ENCODE peak calls at places on chromosomes 16 and 17, in eight cellular contexts. One of them, this sample, is unnamed.

GRCh38 chr17:65901394-65901793 is 290.5 kb downstream of the CEP112 start:
- DNase-seq in ascending aorta: no peak
- DNase-seq in cardiac septum: no peak
- DNase-seq in GM12892: no peak
- DNase-seq in A172: no peak
- DNase-seq in dermis microvascular lymphatic vessel endothelial cell: no peak
- DNase-seq in 8988T: no peak
- DNase-seq in hypothalamus: no peak
- DNase-seq in this sample: no peak

GRCh38 chr17:42527932-42528331 is 8.1 kb upstream of the NAGLU start:
- DNase-seq in ascending aorta: no peak
- DNase-seq in cardiac septum: no peak
- DNase-seq in GM12892: no peak
- DNase-seq in A172: no peak
- DNase-seq in dermis microvascular lymphatic vessel endothelial cell: no peak
- DNase-seq in 8988T: no peak
- DNase-seq in hypothalamus: no peak
- DNase-seq in this sample: no peak

GRCh38 chr17:77875051-77875780 is 83.3 kb upstream of the TNRC6C start:
- DNase-seq in ascending aorta: no peak
- DNase-seq in cardiac septum: no peak
- DNase-seq in GM12892: no peak
- DNase-seq in A172: peak; percentile 87
- DNase-seq in dermis microvascular lymphatic vessel endothelial cell: no peak
- DNase-seq in 8988T: no peak
- DNase-seq in hypothalamus: no peak
- DNase-seq in this sample: no peak

GRCh38 chr17:41785876-41786226 is 660 bp downstream of the JUP start:
- DNase-seq in ascending aorta: no peak
- DNase-seq in cardiac septum: no peak
- DNase-seq in GM12892: no peak
- DNase-seq in A172: peak; percentile 40
- DNase-seq in dermis microvascular lymphatic vessel endothelial cell: peak; percentile 32
- DNase-seq in 8988T: no peak
- DNase-seq in hypothalamus: no peak
- DNase-seq in this sample: no peak

GRCh38 chr16:11576427-11577289 is 10.1 kb downstream of the LITAF start:
- DNase-seq in ascending aorta: no peak
- DNase-seq in cardiac septum: no peak
- DNase-seq in GM12892: no peak
- DNase-seq in A172: peak; percentile 8
- DNase-seq in dermis microvascular lymphatic vessel endothelial cell: peak; percentile 4
- DNase-seq in 8988T: no peak
- DNase-seq in hypothalamus: no peak
- DNase-seq in this sample: no peak

GRCh38 chr17:46212634-46213435 is 19.6 kb upstream of the KANSL1 start:
- DNase-seq in ascending aorta: peak; percentile 80
- DNase-seq in cardiac septum: no peak
- DNase-seq in GM12892: peak; percentile 39
- DNase-seq in A172: peak; percentile 63
- DNase-seq in dermis microvascular lymphatic vessel endothelial cell: peak; percentile 85
- DNase-seq in 8988T: no peak
- DNase-seq in hypothalamus: no peak
- DNase-seq in this sample: no peak

GRCh38 chr17:68011199-68011665 is 15.0 kb upstream of the C17orf58 start:
- DNase-seq in ascending aorta: no peak
- DNase-seq in cardiac septum: peak; percentile 87
- DNase-seq in GM12892: peak; percentile 40
- DNase-seq in A172: no peak
- DNase-seq in dermis microvascular lymphatic vessel endothelial cell: peak; percentile 41
- DNase-seq in 8988T: no peak
- DNase-seq in hypothalamus: no peak
- DNase-seq in this sample: no peak

GRCh38 chr17:50269477-50270429 is 4.5 kb upstream of the TMEM92 start:
- DNase-seq in ascending aorta: peak; percentile 88
- DNase-seq in cardiac septum: peak; percentile 78
- DNase-seq in GM12892: peak; percentile 54
- DNase-seq in A172: peak; percentile 90
- DNase-seq in dermis microvascular lymphatic vessel endothelial cell: peak; percentile 66
- DNase-seq in 8988T: peak; percentile 90
- DNase-seq in hypothalamus: no peak
- DNase-seq in this sample: peak; percentile 15

GRCh38 chr16:28063047-28063521 is 430 bp downstream of the GSG1L start:
- DNase-seq in ascending aorta: no peak
- DNase-seq in cardiac septum: no peak
- DNase-seq in GM12892: no peak
- DNase-seq in A172: no peak
- DNase-seq in dermis microvascular lymphatic vessel endothelial cell: peak; percentile 50
- DNase-seq in 8988T: no peak
- DNase-seq in hypothalamus: no peak
- DNase-seq in this sample: no peak

GRCh38 chr17:58303981-58304734 is 23.4 kb upstream of the MPO start:
- DNase-seq in ascending aorta: peak; percentile 56
- DNase-seq in cardiac septum: peak; percentile 84
- DNase-seq in GM12892: peak; percentile 93
- DNase-seq in A172: peak; percentile 44
- DNase-seq in dermis microvascular lymphatic vessel endothelial cell: peak; percentile 36
- DNase-seq in 8988T: peak; percentile 83
- DNase-seq in hypothalamus: no peak
- DNase-seq in this sample: no peak

GRCh38 chr17:61414936-61415251 is 15.3 kb downstream of the TBX2 start:
- DNase-seq in ascending aorta: no peak
- DNase-seq in cardiac septum: no peak
- DNase-seq in GM12892: no peak
- DNase-seq in A172: no peak
- DNase-seq in dermis microvascular lymphatic vessel endothelial cell: no peak
- DNase-seq in 8988T: no peak
- DNase-seq in hypothalamus: no peak
- DNase-seq in this sample: no peak

GRCh38 chr17:144936-145670 is 7.7 kb downstream of the SCGB1C2 start:
- DNase-seq in ascending aorta: peak; percentile 52
- DNase-seq in cardiac septum: peak; percentile 57
- DNase-seq in GM12892: no peak
- DNase-seq in A172: no peak
- DNase-seq in dermis microvascular lymphatic vessel endothelial cell: no peak
- DNase-seq in 8988T: no peak
- DNase-seq in hypothalamus: no peak
- DNase-seq in this sample: no peak

GRCh38 chr16:61530697-61531096 is 505.5 kb downstream of the CDH8 start:
- DNase-seq in ascending aorta: no peak
- DNase-seq in cardiac septum: no peak
- DNase-seq in GM12892: no peak
- DNase-seq in A172: no peak
- DNase-seq in dermis microvascular lymphatic vessel endothelial cell: no peak
- DNase-seq in 8988T: no peak
- DNase-seq in hypothalamus: no peak
- DNase-seq in this sample: no peak

GRCh38 chr16:7437135-7437534 is 104.5 kb downstream of the RBFOX1 start:
- DNase-seq in ascending aorta: no peak
- DNase-seq in cardiac septum: no peak
- DNase-seq in GM12892: no peak
- DNase-seq in A172: no peak
- DNase-seq in dermis microvascular lymphatic vessel endothelial cell: no peak
- DNase-seq in 8988T: no peak
- DNase-seq in hypothalamus: no peak
- DNase-seq in this sample: no peak

GRCh38 chr16:4071686-4072561 is 44.3 kb downstream of the ADCY9 start:
- DNase-seq in ascending aorta: no peak
- DNase-seq in cardiac septum: no peak
- DNase-seq in GM12892: no peak
- DNase-seq in A172: no peak
- DNase-seq in dermis microvascular lymphatic vessel endothelial cell: no peak
- DNase-seq in 8988T: no peak
- DNase-seq in hypothalamus: no peak
- DNase-seq in this sample: no peak

GRCh38 chr16:72819345-72819744 is 228.6 kb downstream of the ZFHX3 start:
- DNase-seq in ascending aorta: no peak
- DNase-seq in cardiac septum: no peak
- DNase-seq in GM12892: no peak
- DNase-seq in A172: peak; percentile 57
- DNase-seq in dermis microvascular lymphatic vessel endothelial cell: no peak
- DNase-seq in 8988T: no peak
- DNase-seq in hypothalamus: no peak
- DNase-seq in this sample: no peak

GRCh38 chr16:51151435-51151950 is 423 bp upstream of the SALL1 start:
- DNase-seq in ascending aorta: no peak
- DNase-seq in cardiac septum: peak; percentile 29
- DNase-seq in GM12892: no peak
- DNase-seq in A172: peak; percentile 51
- DNase-seq in dermis microvascular lymphatic vessel endothelial cell: no peak
- DNase-seq in 8988T: peak; percentile 49
- DNase-seq in hypothalamus: peak; percentile 95
- DNase-seq in this sample: no peak

GRCh38 chr17:15112881-15113617 is 152.1 kb downstream of the PMP22 start:
- DNase-seq in ascending aorta: no peak
- DNase-seq in cardiac septum: no peak
- DNase-seq in GM12892: no peak
- DNase-seq in A172: no peak
- DNase-seq in dermis microvascular lymphatic vessel endothelial cell: no peak
- DNase-seq in 8988T: no peak
- DNase-seq in hypothalamus: no peak
- DNase-seq in this sample: no peak

This sample was measured in keratinocyte.